ENCODE peak calls at places on chromosomes 12 and 14, in nine cellular contexts. One of them, this sample, is unnamed.

GRCh38 chr12:5292651-5293050 is 139.3 kb upstream of the NTF3 start:
- DNase-seq in stomach: no peak
- DNase-seq in transverse colon: no peak
- DNase-seq in upper lobe of right lung: no peak
- DNase-seq in neural progenitor cell: no peak
- DNase-seq in mammary epithelial cell: no peak
- DNase-seq in cardiac muscle cell: no peak
- DNase-seq in lower lobe of right lung: no peak
- DNase-seq in sigmoid colon: no peak
- DNase-seq in this sample: no peak

GRCh38 chr12:9673404-9674225 is 4.1 kb downstream of the CLEC2D start:
- DNase-seq in stomach: no peak
- DNase-seq in transverse colon: peak; percentile 42
- DNase-seq in upper lobe of right lung: peak; percentile 75
- DNase-seq in neural progenitor cell: no peak
- DNase-seq in mammary epithelial cell: peak; percentile 94
- DNase-seq in cardiac muscle cell: peak; percentile 95
- DNase-seq in lower lobe of right lung: peak; percentile 60
- DNase-seq in sigmoid colon: peak; percentile 64
- DNase-seq in this sample: peak; percentile 52

GRCh38 chr12:15276088-15276698 is 46.1 kb upstream of the PTPRO start:
- DNase-seq in stomach: no peak
- DNase-seq in transverse colon: no peak
- DNase-seq in upper lobe of right lung: no peak
- DNase-seq in neural progenitor cell: peak; percentile 61
- DNase-seq in mammary epithelial cell: peak; percentile 48
- DNase-seq in cardiac muscle cell: peak; percentile 61
- DNase-seq in lower lobe of right lung: no peak
- DNase-seq in sigmoid colon: no peak
- DNase-seq in this sample: peak; percentile 0

GRCh38 chr12:69415471-69416275 is 54.5 kb upstream of the FRS2 start:
- DNase-seq in stomach: peak; percentile 50
- DNase-seq in transverse colon: peak; percentile 42
- DNase-seq in upper lobe of right lung: no peak
- DNase-seq in neural progenitor cell: peak; percentile 69
- DNase-seq in mammary epithelial cell: peak; percentile 57
- DNase-seq in cardiac muscle cell: peak; percentile 95
- DNase-seq in lower lobe of right lung: no peak
- DNase-seq in sigmoid colon: peak; percentile 70
- DNase-seq in this sample: no peak

GRCh38 chr14:95545769-95546168 is 10.9 kb downstream of the GLRX5 start:
- DNase-seq in stomach: no peak
- DNase-seq in transverse colon: no peak
- DNase-seq in upper lobe of right lung: no peak
- DNase-seq in neural progenitor cell: no peak
- DNase-seq in mammary epithelial cell: peak; percentile 81
- DNase-seq in cardiac muscle cell: peak; percentile 77
- DNase-seq in lower lobe of right lung: no peak
- DNase-seq in sigmoid colon: no peak
- DNase-seq in this sample: no peak

GRCh38 chr12:113240395-113240794 is 19.1 kb downstream of the TPCN1 start:
- DNase-seq in stomach: no peak
- DNase-seq in transverse colon: no peak
- DNase-seq in upper lobe of right lung: no peak
- DNase-seq in neural progenitor cell: no peak
- DNase-seq in mammary epithelial cell: no peak
- DNase-seq in cardiac muscle cell: no peak
- DNase-seq in lower lobe of right lung: no peak
- DNase-seq in sigmoid colon: no peak
- DNase-seq in this sample: no peak

GRCh38 chr12:42097971-42098370 is 46.7 kb downstream of the GXYLT1 start:
- DNase-seq in stomach: no peak
- DNase-seq in transverse colon: no peak
- DNase-seq in upper lobe of right lung: no peak
- DNase-seq in neural progenitor cell: no peak
- DNase-seq in mammary epithelial cell: no peak
- DNase-seq in cardiac muscle cell: peak; percentile 58
- DNase-seq in lower lobe of right lung: no peak
- DNase-seq in sigmoid colon: no peak
- DNase-seq in this sample: peak; percentile 49

GRCh38 chr14:78253986-78254385 is 83.8 kb downstream of the NRXN3 start:
- DNase-seq in stomach: no peak
- DNase-seq in transverse colon: no peak
- DNase-seq in upper lobe of right lung: no peak
- DNase-seq in neural progenitor cell: no peak
- DNase-seq in mammary epithelial cell: peak; percentile 63
- DNase-seq in cardiac muscle cell: peak; percentile 23
- DNase-seq in lower lobe of right lung: no peak
- DNase-seq in sigmoid colon: no peak
- DNase-seq in this sample: no peak

GRCh38 chr12:68324531-68324930 is 7.6 kb downstream of the MDM1 start:
- DNase-seq in stomach: no peak
- DNase-seq in transverse colon: no peak
- DNase-seq in upper lobe of right lung: no peak
- DNase-seq in neural progenitor cell: no peak
- DNase-seq in mammary epithelial cell: no peak
- DNase-seq in cardiac muscle cell: peak; percentile 17
- DNase-seq in lower lobe of right lung: no peak
- DNase-seq in sigmoid colon: no peak
- DNase-seq in this sample: no peak

GRCh38 chr12:4974217-4974616 is 64.5 kb downstream of the KCNA1 start:
- DNase-seq in stomach: no peak
- DNase-seq in transverse colon: no peak
- DNase-seq in upper lobe of right lung: no peak
- DNase-seq in neural progenitor cell: no peak
- DNase-seq in mammary epithelial cell: no peak
- DNase-seq in cardiac muscle cell: no peak
- DNase-seq in lower lobe of right lung: no peak
- DNase-seq in sigmoid colon: no peak
- DNase-seq in this sample: no peak

GRCh38 chr12:39122562-39123204 is 217.3 kb upstream of the CPNE8 start:
- DNase-seq in stomach: no peak
- DNase-seq in transverse colon: no peak
- DNase-seq in upper lobe of right lung: no peak
- DNase-seq in neural progenitor cell: peak; percentile 72
- DNase-seq in mammary epithelial cell: peak; percentile 22
- DNase-seq in cardiac muscle cell: no peak
- DNase-seq in lower lobe of right lung: no peak
- DNase-seq in sigmoid colon: no peak
- DNase-seq in this sample: no peak

GRCh38 chr14:39946796-39947195 is 514.6 kb upstream of the FBXO33 start:
- DNase-seq in stomach: no peak
- DNase-seq in transverse colon: no peak
- DNase-seq in upper lobe of right lung: no peak
- DNase-seq in neural progenitor cell: no peak
- DNase-seq in mammary epithelial cell: no peak
- DNase-seq in cardiac muscle cell: no peak
- DNase-seq in lower lobe of right lung: no peak
- DNase-seq in sigmoid colon: no peak
- DNase-seq in this sample: no peak

GRCh38 chr14:51020024-51020710 is 74.7 kb downstream of the TRIM9 start:
- DNase-seq in stomach: no peak
- DNase-seq in transverse colon: no peak
- DNase-seq in upper lobe of right lung: no peak
- DNase-seq in neural progenitor cell: no peak
- DNase-seq in mammary epithelial cell: no peak
- DNase-seq in cardiac muscle cell: peak; percentile 27
- DNase-seq in lower lobe of right lung: no peak
- DNase-seq in sigmoid colon: no peak
- DNase-seq in this sample: no peak

GRCh38 chr14:35197015-35197414 is 74.7 kb downstream of the PRORP start:
- DNase-seq in stomach: no peak
- DNase-seq in transverse colon: no peak
- DNase-seq in upper lobe of right lung: no peak
- DNase-seq in neural progenitor cell: no peak
- DNase-seq in mammary epithelial cell: peak; percentile 76
- DNase-seq in cardiac muscle cell: peak; percentile 19
- DNase-seq in lower lobe of right lung: no peak
- DNase-seq in sigmoid colon: no peak
- DNase-seq in this sample: peak; percentile 16

GRCh38 chr12:98227162-98227561 is 288.2 kb upstream of the TMPO start:
- DNase-seq in stomach: no peak
- DNase-seq in transverse colon: no peak
- DNase-seq in upper lobe of right lung: no peak
- DNase-seq in neural progenitor cell: peak; percentile 10
- DNase-seq in mammary epithelial cell: no peak
- DNase-seq in cardiac muscle cell: peak; percentile 39
- DNase-seq in lower lobe of right lung: no peak
- DNase-seq in sigmoid colon: no peak
- DNase-seq in this sample: no peak

GRCh38 chr14:55847766-55848165 is 267.8 kb downstream of the KTN1 start:
- DNase-seq in stomach: no peak
- DNase-seq in transverse colon: no peak
- DNase-seq in upper lobe of right lung: no peak
- DNase-seq in neural progenitor cell: no peak
- DNase-seq in mammary epithelial cell: no peak
- DNase-seq in cardiac muscle cell: peak; percentile 66
- DNase-seq in lower lobe of right lung: no peak
- DNase-seq in sigmoid colon: no peak
- DNase-seq in this sample: no peak

GRCh38 chr12:22978962-22979361 is 354.0 kb downstream of the ETNK1 start:
- DNase-seq in stomach: no peak
- DNase-seq in transverse colon: no peak
- DNase-seq in upper lobe of right lung: no peak
- DNase-seq in neural progenitor cell: no peak
- DNase-seq in mammary epithelial cell: peak; percentile 93
- DNase-seq in cardiac muscle cell: peak; percentile 90
- DNase-seq in lower lobe of right lung: no peak
- DNase-seq in sigmoid colon: no peak
- DNase-seq in this sample: no peak

GRCh38 chr14:98259881-98260280 is 1012.1 kb downstream of the BCL11B start:
- DNase-seq in stomach: no peak
- DNase-seq in transverse colon: peak; percentile 12
- DNase-seq in upper lobe of right lung: no peak
- DNase-seq in neural progenitor cell: no peak
- DNase-seq in mammary epithelial cell: peak; percentile 64
- DNase-seq in cardiac muscle cell: no peak
- DNase-seq in lower lobe of right lung: no peak
- DNase-seq in sigmoid colon: no peak
- DNase-seq in this sample: no peak

GRCh38 chr14:98262566-98262965 is 1009.4 kb downstream of the BCL11B start:
- DNase-seq in stomach: no peak
- DNase-seq in transverse colon: no peak
- DNase-seq in upper lobe of right lung: no peak
- DNase-seq in neural progenitor cell: no peak
- DNase-seq in mammary epithelial cell: no peak
- DNase-seq in cardiac muscle cell: no peak
- DNase-seq in lower lobe of right lung: no peak
- DNase-seq in sigmoid colon: no peak
- DNase-seq in this sample: no peak
- H3K9me3 ChIP-seq in stomach: peaks cover 9% of the 10 kb centered on the region
- H3K9me3 ChIP-seq in transverse colon: no peaks in the 10 kb centered on the region
- H3K9me3 ChIP-seq in upper lobe of right lung: no peaks in the 10 kb centered on the region
- H3K9me3 ChIP-seq in neural progenitor cell: no peaks in the 10 kb centered on the region
- H3K9me3 ChIP-seq in mammary epithelial cell: no peaks in the 10 kb centered on the region
- H3K9me3 ChIP-seq in cardiac muscle cell: no peaks in the 10 kb centered on the region
- H3K9me3 ChIP-seq in lower lobe of right lung: no peaks in the 10 kb centered on the region
- H3K9me3 ChIP-seq in sigmoid colon: no peaks in the 10 kb centered on the region
- H3K9me3 ChIP-seq in this sample: no peaks in the 10 kb centered on the region

DNA sequence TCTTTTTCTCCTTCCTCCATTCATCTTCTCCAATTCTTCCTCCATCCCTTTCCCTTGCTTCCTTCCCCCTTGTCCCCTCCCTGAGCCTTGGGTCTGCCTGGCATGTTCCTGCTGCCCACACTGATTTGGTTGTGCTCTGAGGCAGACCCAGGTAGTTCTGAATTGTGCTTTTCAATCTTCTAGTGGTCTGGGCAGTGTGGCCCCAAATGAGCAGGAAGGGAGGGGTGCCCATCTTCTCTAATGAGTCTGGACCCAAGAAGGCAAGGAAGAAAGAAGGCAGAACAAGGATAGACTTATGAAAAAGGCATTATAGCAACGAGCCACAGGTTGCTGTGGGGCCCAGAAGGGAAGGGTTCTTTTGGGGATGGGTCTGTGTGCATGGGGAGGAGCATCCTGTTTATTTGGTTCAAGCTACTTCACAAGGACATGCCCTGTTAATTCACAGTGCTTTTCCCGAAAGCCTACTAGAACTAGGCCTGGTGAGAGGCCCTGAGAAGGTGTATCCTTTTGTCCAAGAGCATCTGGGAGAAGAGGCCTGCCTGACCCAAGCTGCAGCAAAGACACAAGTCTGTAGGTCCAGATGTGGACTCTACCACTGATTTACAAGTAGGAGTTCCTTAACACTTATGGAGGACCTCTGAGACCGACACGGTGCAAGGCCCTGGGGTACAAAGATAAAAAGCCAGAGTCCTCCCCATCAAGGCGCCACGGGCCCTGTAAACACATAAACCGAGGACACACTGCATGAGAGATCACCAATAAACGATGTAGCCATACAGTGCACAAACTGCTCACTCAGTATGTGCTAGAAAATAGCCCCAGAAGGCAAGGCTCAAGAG is 1.2 kb upstream of the SUSD6 start:
- DNase-seq in stomach: no peak
- DNase-seq in transverse colon: no peak
- DNase-seq in upper lobe of right lung: no peak
- DNase-seq in neural progenitor cell: no peak
- DNase-seq in mammary epithelial cell: no peak
- DNase-seq in cardiac muscle cell: no peak
- DNase-seq in lower lobe of right lung: no peak
- DNase-seq in sigmoid colon: no peak
- DNase-seq in this sample: no peak
- H3K27ac ChIP-seq in stomach: peak overlapping the region; percentile 96
- H3K27ac ChIP-seq in transverse colon: peak overlapping the region; percentile 99
- H3K27ac ChIP-seq in upper lobe of right lung: peak overlapping the region; percentile 63
- H3K27ac ChIP-seq in neural progenitor cell: no peak overlapping the region
- H3K27ac ChIP-seq in mammary epithelial cell: peak overlapping the region; percentile 45
- H3K27ac ChIP-seq in cardiac muscle cell: peak overlapping the region; percentile 79
- H3K27ac ChIP-seq in lower lobe of right lung: peak overlapping the region; percentile 93
- H3K27ac ChIP-seq in sigmoid colon: peak overlapping the region; percentile 97
- H3K27ac ChIP-seq in this sample: peak overlapping the region; percentile 78

GRCh38 chr12:106585237-106585834 is 2.5 kb downstream of the RFX4 start:
- DNase-seq in stomach: no peak
- DNase-seq in transverse colon: no peak
- DNase-seq in upper lobe of right lung: no peak
- DNase-seq in neural progenitor cell: peak; percentile 82
- DNase-seq in mammary epithelial cell: no peak
- DNase-seq in cardiac muscle cell: no peak
- DNase-seq in lower lobe of right lung: no peak
- DNase-seq in sigmoid colon: no peak
- DNase-seq in this sample: no peak
- H3K4me3 ChIP-seq in stomach: no peak overlapping the region
- H3K4me3 ChIP-seq in transverse colon: no peak overlapping the region
- H3K4me3 ChIP-seq in upper lobe of right lung: no peak overlapping the region
- H3K4me3 ChIP-seq in neural progenitor cell: peak overlapping the region; percentile 49
- H3K4me3 ChIP-seq in mammary epithelial cell: no peak overlapping the region
- H3K4me3 ChIP-seq in cardiac muscle cell: peak overlapping the region; percentile 29
- H3K4me3 ChIP-seq in lower lobe of right lung: no peak overlapping the region
- H3K4me3 ChIP-seq in sigmoid colon: no peak overlapping the region
- H3K4me3 ChIP-seq in this sample: no peak overlapping the region

DNA sequence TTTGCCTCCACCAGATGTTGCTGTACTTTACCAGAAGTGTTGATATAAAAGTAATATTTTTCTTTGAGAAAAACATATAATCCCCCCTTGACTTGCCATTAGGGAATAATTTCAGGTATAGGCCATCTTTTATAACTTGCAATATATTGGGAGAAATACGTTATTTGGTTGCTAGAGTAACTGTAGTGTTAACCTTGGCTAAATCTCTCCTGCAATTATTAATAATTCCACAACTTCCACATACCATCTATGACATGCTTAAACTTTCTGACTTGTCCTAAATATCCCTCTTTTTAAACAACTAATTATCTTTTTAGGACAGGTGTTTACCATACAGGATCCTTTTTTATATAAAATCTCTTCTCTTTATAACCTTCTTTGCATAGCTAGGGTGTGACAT is 1048.2 kb downstream of the SLC16A7 start:
- DNase-seq in stomach: no peak
- DNase-seq in transverse colon: no peak
- DNase-seq in upper lobe of right lung: no peak
- DNase-seq in neural progenitor cell: peak; percentile 6
- DNase-seq in mammary epithelial cell: no peak
- DNase-seq in cardiac muscle cell: no peak
- DNase-seq in lower lobe of right lung: no peak
- DNase-seq in sigmoid colon: no peak
- DNase-seq in this sample: no peak
- H3K9me3 ChIP-seq in stomach: peaks cover 37% of the 10 kb centered on the region
- H3K9me3 ChIP-seq in transverse colon: no peaks in the 10 kb centered on the region
- H3K9me3 ChIP-seq in upper lobe of right lung: no peaks in the 10 kb centered on the region
- H3K9me3 ChIP-seq in neural progenitor cell: peaks cover 12% of the 10 kb centered on the region
- H3K9me3 ChIP-seq in mammary epithelial cell: no peaks in the 10 kb centered on the region
- H3K9me3 ChIP-seq in cardiac muscle cell: peaks cover 7% of the 10 kb centered on the region
- H3K9me3 ChIP-seq in lower lobe of right lung: peaks cover 8% of the 10 kb centered on the region
- H3K9me3 ChIP-seq in sigmoid colon: no peaks in the 10 kb centered on the region
- H3K9me3 ChIP-seq in this sample: no peaks in the 10 kb centered on the region